ENCODE peak calls at places on chromosomes 5 and 9, in four cellular contexts. F is T-cell; M is activated CD8-positive, alpha-beta memory T cell treated with anti-CD3 and anti-CD28 coated beads, Interleukin-2, amount 50 U/mL, for 48 hours; P is tibial artery. C is an unnamed sample.

GRCh38 chr9:37715260-37715659 is 38.3 kb upstream of the TRMT10B start:
- DNase-seq in F (no peak), P (no peak), M (no peak), C (no peak)

GRCh38 chr5:67179695-67180302 is 16.8 kb downstream of the CD180 start:
- DNase-seq in F (no peak), M (no peak), P (no peak), C (no peak)

GRCh38 chr5:75320341-75320740 is 16.7 kb upstream of the HMGCR start:
- DNase-seq in P (no peak), F (no peak), M (no peak), C (no peak)

GRCh38 chr5:159883522-159883950 is 32.7 kb upstream of the ADRA1B start:
- DNase-seq in M (no peak), P (peak; percentile 76), F (no peak), C (peak; percentile 75)

GRCh38 chr5:463952-464351 is 21.0 kb downstream of the EXOC3 start:
- DNase-seq in P (no peak), M (no peak), F (peak; percentile 86), C (no peak)

GRCh38 chr5:134003064-134003956 is 1.5 kb downstream of the VDAC1 start:
- DNase-seq in P (no peak), F (no peak), M (peak; percentile 66), C (no peak)

GRCh38 chr5:177339107-177339638 is 12.3 kb downstream of the LMAN2 start:
- DNase-seq in P (no peak), F (no peak), M (no peak), C (no peak)

GRCh38 chr9:33885948-33886347 is 69.0 kb downstream of the UBE2R2 start:
- DNase-seq in M (no peak), P (no peak), F (no peak), C (no peak)

GRCh38 chr5:56314536-56314935 is 81.4 kb upstream of the ANKRD55 start:
- DNase-seq in F (peak; percentile 4), M (no peak), P (no peak), C (no peak)

GRCh38 chr5:95823738-95824609 is 1.4 kb upstream of the GLRX start:
- DNase-seq in M (no peak), P (peak; percentile 84), F (peak; percentile 72), C (peak; percentile 97)

GRCh38 chr5:14054111-14054854 is 88.9 kb upstream of the TRIO start:
- DNase-seq in P (no peak), M (no peak), F (no peak), C (no peak)

C was measured in HFFc6.